ENCODE peak calls at places on chromosomes 16 and 17, in seven cellular contexts. Y, A, G, F, K, X and E are unnamed samples.
A peak's percentile ranks its signal among the peaks of the same experiment; 100 is the strongest.

GRCh38 chr16:85569615-85570212 is 43.4 kb upstream of the GSE1 start:
- DNase-seq in G (no peak), X (no peak), F (no peak), K (peak; percentile 52), Y (peak; percentile 43), A (no peak), E (peak; percentile 21)

GRCh38 chr17:31583795-31584340 is 192.4 kb downstream of the RAB11FIP4 start:
- DNase-seq in A (no peak), F (no peak), G (no peak), Y (no peak), K (no peak), X (no peak), E (no peak)

GRCh38 chr16:21161211-21161610 is 2.7 kb downstream of the LDAF1 start:
- DNase-seq in K (peak; percentile 7), G (no peak), X (no peak), Y (no peak), F (no peak), A (no peak), E (no peak)

GRCh38 chr16:68366062-68366461 is 55.2 kb downstream of the PRMT7 start:
- DNase-seq in A (no peak), F (no peak), X (no peak), K (no peak), Y (no peak), G (no peak), E (no peak)

GRCh38 chr16:734208-734980 is 6.4 kb downstream of the CIAO3 start:
- DNase-seq in F (no peak), K (no peak), X (no peak), A (no peak), Y (no peak), G (no peak), E (no peak)

GRCh38 chr17:69466905-69467630 is 52.6 kb downstream of the MAP2K6 start:
- DNase-seq in X (no peak), G (no peak), Y (no peak), K (peak; percentile 47), A (no peak), F (no peak), E (no peak)

GRCh38 chr16:83403751-83404150 is 404.0 kb upstream of the HSBP1 start:
- DNase-seq in Y (no peak), X (no peak), K (peak; percentile 43), A (no peak), G (no peak), F (no peak), E (no peak)

GRCh38 chr17:36861531-36861930 is 75.7 kb upstream of the LHX1 start:
- DNase-seq in G (no peak), F (no peak), A (no peak), K (no peak), Y (no peak), X (no peak), E (no peak)

GRCh38 chr16:25060920-25061319 is 45.8 kb upstream of the ARHGAP17 start:
- DNase-seq in A (no peak), G (no peak), X (no peak), K (peak; percentile 75), Y (no peak), F (no peak), E (peak; percentile 69)

GRCh38 chr17:5619088-5619740 is 34.9 kb upstream of the NLRP1 start:
- DNase-seq in X (no peak), G (no peak), F (no peak), A (peak; percentile 37), K (no peak), Y (no peak), E (no peak)

GRCh38 chr17:78409191-78409621 is 30.8 kb downstream of the PGS1 start:
- DNase-seq in G (no peak), A (no peak), K (no peak), F (no peak), Y (no peak), X (no peak), E (no peak)

GRCh38 chr17:38751803-38752118 is 780 bp upstream of the PSMB3 start:
- DNase-seq in K (peak; percentile 90), X (peak; percentile 83), F (peak; percentile 59), G (peak; percentile 85), Y (peak; percentile 63), A (peak; percentile 79), E (peak; percentile 86)

GRCh38 chr17:80527016-80527645 is 17.5 kb upstream of the RPTOR start:
- DNase-seq in Y (no peak), G (no peak), X (no peak), K (no peak), A (no peak), F (no peak), E (no peak)

GRCh38 chr17:329794-330420 is 22.7 kb downstream of the RPH3AL start:
- DNase-seq in G (no peak), Y (no peak), K (no peak), F (no peak), X (no peak), A (no peak), E (no peak)

GRCh38 chr17:54280741-54281140 is 458.0 kb downstream of the KIF2B start:
- DNase-seq in X (no peak), F (no peak), G (no peak), K (no peak), A (no peak), Y (no peak), E (no peak)

GRCh38 chr17:76022285-76022684 is 4.8 kb downstream of the EVPL start:
- DNase-seq in F (no peak), K (no peak), Y (no peak), G (no peak), A (no peak), X (no peak), E (no peak)